ENCODE peak calls at places on chromosomes 11 and 22, in seven cellular contexts. One of them, this sample, is unnamed.

GRCh38 chr11:102577182-102577581 is 46.6 kb upstream of the MMP7 start:
- DNase-seq in IMR-90: peak
- DNase-seq in A549: no peak
- DNase-seq in H54: no peak
- DNase-seq in transverse colon: no peak
- DNase-seq in breast epithelium: no peak
- DNase-seq in uterus: no peak
- DNase-seq in this sample: no peak

GRCh38 chr11:64814712-64815187 is 4.4 kb upstream of the MEN1 start:
- DNase-seq in uterus: no peak
- DNase-seq in transverse colon: no peak
- DNase-seq in breast epithelium: no peak
- DNase-seq in A549: no peak
- DNase-seq in IMR-90: no peak
- DNase-seq in H54: no peak
- DNase-seq in this sample: peak

GRCh38 chr11:48093795-48094642 is 113.7 kb downstream of the PTPRJ start:
- DNase-seq in H54: no peak
- DNase-seq in transverse colon: no peak
- DNase-seq in breast epithelium: no peak
- DNase-seq in A549: no peak
- DNase-seq in IMR-90: peak
- DNase-seq in uterus: no peak
- DNase-seq in this sample: no peak

GRCh38 chr11:62108017-62108750 is 15.6 kb upstream of the INCENP start:
- DNase-seq in H54: no peak
- DNase-seq in IMR-90: peak
- DNase-seq in uterus: peak
- DNase-seq in breast epithelium: no peak
- DNase-seq in transverse colon: no peak
- DNase-seq in A549: peak
- DNase-seq in this sample: no peak

GRCh38 chr11:77253690-77254089 is 47.8 kb downstream of the GDPD4 start:
- DNase-seq in uterus: no peak
- DNase-seq in A549: no peak
- DNase-seq in H54: no peak
- DNase-seq in IMR-90: no peak
- DNase-seq in transverse colon: no peak
- DNase-seq in breast epithelium: no peak
- DNase-seq in this sample: no peak

GRCh38 chr11:35859311-35859710 is 84.6 kb upstream of the LDLRAD3 start:
- DNase-seq in breast epithelium: no peak
- DNase-seq in H54: no peak
- DNase-seq in uterus: no peak
- DNase-seq in A549: no peak
- DNase-seq in transverse colon: no peak
- DNase-seq in IMR-90: peak
- DNase-seq in this sample: no peak

GRCh38 chr11:111119751-111120150 is 125.8 kb upstream of the POU2AF2 start:
- DNase-seq in A549: no peak
- DNase-seq in H54: no peak
- DNase-seq in transverse colon: no peak
- DNase-seq in IMR-90: no peak
- DNase-seq in breast epithelium: no peak
- DNase-seq in uterus: no peak
- DNase-seq in this sample: no peak

GRCh38 chr11:93198221-93198650 is 445 bp upstream of the SLC36A4 start:
- DNase-seq in H54: no peak
- DNase-seq in uterus: no peak
- DNase-seq in transverse colon: no peak
- DNase-seq in A549: no peak
- DNase-seq in breast epithelium: no peak
- DNase-seq in IMR-90: peak
- DNase-seq in this sample: no peak

GRCh38 chr11:67561971-67562560 is 21.5 kb upstream of the GSTP1 start:
- DNase-seq in IMR-90: peak
- DNase-seq in breast epithelium: no peak
- DNase-seq in A549: no peak
- DNase-seq in transverse colon: no peak
- DNase-seq in uterus: no peak
- DNase-seq in H54: no peak
- DNase-seq in this sample: no peak

GRCh38 chr22:46902998-46903916 is 140.8 kb downstream of the TBC1D22A start:
- DNase-seq in H54: no peak
- DNase-seq in breast epithelium: no peak
- DNase-seq in A549: no peak
- DNase-seq in transverse colon: no peak
- DNase-seq in uterus: no peak
- DNase-seq in IMR-90: no peak
- DNase-seq in this sample: no peak
- TF ChIP-seq POLR2A in H54: no peak
- TF ChIP-seq POLR2A in breast epithelium: no peak
- TF ChIP-seq POLR2A in A549: no peak
- TF ChIP-seq POLR2A in transverse colon: no peak
- TF ChIP-seq POLR2A in uterus: no peak
- TF ChIP-seq POLR2A in IMR-90: no peak
- TF ChIP-seq POLR2A in this sample: no peak

DNA sequence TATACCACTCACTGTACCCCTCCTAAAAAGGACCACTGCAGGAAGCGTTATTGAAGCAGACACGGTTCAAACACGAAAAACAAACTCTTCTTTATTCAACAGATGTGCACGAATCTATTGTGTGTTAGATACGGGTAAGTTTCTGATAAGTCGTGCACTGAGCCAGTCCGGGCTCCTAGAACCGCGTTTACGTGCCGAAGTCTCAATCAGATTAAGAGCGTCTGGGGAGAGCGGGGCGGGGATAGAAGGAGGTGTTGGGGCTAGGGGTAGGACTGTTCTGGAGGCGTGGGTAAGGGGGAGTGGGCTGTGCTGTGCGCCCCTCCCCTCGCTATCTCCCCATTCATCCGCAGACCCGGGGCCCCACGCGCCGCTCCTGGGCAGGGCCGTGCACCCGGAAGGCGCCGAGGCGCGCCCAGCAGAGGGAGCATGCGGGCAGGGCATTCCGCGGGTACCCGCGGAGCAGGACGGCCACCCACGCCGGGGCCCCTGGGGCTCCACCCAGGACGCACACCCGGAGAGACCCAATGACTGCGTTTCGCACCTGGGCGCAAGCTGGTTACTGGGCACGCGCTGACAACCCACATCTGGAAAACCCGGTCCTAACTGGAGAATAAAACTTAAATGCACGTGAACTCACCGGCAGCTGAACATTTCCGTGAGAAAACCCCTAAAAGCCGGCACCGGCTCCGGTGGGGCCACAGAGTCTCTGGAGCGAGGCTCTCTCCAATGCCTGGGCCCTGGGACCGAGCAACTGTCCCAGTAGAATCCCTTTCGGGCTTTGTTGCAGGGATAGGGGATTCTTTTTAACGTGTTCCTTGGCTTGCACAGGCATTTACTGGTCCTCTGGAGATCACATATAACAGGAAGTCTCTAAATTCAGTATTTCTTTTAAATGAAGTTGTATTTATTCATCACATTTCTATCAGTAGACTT is 40.6 kb downstream of the WEE1 start:
- DNase-seq in IMR-90: peak
- DNase-seq in breast epithelium: peak
- DNase-seq in H54: peak
- DNase-seq in transverse colon: peak
- DNase-seq in A549: peak
- DNase-seq in uterus: peak
- DNase-seq in this sample: peak
- TF ChIP-seq POLR2A in IMR-90: no peak
- TF ChIP-seq POLR2A in breast epithelium: no peak
- TF ChIP-seq POLR2A in H54: peak
- TF ChIP-seq POLR2A in transverse colon: peak
- TF ChIP-seq POLR2A in A549: peak
- TF ChIP-seq POLR2A in uterus: peak
- TF ChIP-seq POLR2A in this sample: peak

DNA sequence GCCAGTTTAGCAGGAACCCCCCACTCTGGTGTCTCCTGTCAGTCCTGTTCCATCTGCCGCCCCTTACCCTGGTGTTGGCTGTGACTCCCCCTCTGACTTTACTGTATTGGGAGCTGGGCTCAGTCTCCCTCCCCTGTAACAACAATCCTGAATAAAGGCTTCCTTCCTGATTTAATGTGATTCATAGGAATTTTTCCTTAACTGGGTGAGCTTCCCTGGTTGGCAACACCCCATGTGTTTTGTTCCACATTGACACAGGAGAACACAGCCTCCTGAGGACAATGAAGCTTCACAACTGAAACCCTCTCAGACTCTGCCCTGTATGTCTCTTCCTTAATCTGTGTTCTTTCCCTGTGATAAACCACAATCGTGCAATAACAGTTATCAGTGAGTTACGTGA is 8.4 kb downstream of the APOL4 start:
- DNase-seq in IMR-90: no peak
- DNase-seq in A549: no peak
- DNase-seq in uterus: no peak
- DNase-seq in H54: no peak
- DNase-seq in transverse colon: no peak
- DNase-seq in breast epithelium: no peak
- DNase-seq in this sample: no peak
- TF ChIP-seq POLR2A in IMR-90: no peak
- TF ChIP-seq POLR2A in A549: no peak
- TF ChIP-seq POLR2A in uterus: no peak
- TF ChIP-seq POLR2A in H54: no peak
- TF ChIP-seq POLR2A in transverse colon: no peak
- TF ChIP-seq POLR2A in breast epithelium: no peak
- TF ChIP-seq POLR2A in this sample: no peak

DNA sequence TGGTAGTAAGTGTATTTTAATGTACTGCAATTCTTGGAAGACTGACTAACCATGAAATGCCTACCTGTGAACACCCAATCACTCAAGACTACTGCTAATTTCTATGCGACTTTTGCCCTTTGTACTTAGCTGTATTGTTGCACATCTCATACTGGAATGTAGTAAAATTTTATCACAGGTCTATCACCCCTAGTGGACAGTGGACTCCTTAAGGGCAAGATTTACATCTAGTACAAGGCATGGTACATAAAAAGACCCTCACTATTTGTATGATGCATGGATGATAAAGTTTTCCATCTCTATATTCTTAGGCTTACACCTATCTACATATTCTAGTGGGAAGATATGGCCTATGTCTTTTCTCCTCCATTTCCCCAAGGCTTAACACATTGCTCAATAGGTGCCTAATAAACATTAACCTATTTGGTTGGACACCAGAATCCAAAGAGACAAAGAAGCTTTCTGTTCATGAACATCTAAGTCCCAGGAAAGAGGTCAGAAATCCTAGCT is 26.1 kb downstream of the SERGEF start:
- DNase-seq in transverse colon: no peak
- DNase-seq in IMR-90: no peak
- DNase-seq in A549: no peak
- DNase-seq in breast epithelium: no peak
- DNase-seq in uterus: no peak
- DNase-seq in H54: no peak
- DNase-seq in this sample: no peak
- TF ChIP-seq POLR2A in transverse colon: no peak
- TF ChIP-seq POLR2A in IMR-90: no peak
- TF ChIP-seq POLR2A in A549: no peak
- TF ChIP-seq POLR2A in breast epithelium: no peak
- TF ChIP-seq POLR2A in uterus: no peak
- TF ChIP-seq POLR2A in H54: no peak
- TF ChIP-seq POLR2A in this sample: no peak

GRCh38 chr11:56214537-56214936 is 19.5 kb downstream of the OR5T2 start:
- DNase-seq in transverse colon: no peak
- DNase-seq in breast epithelium: no peak
- DNase-seq in H54: no peak
- DNase-seq in uterus: no peak
- DNase-seq in A549: no peak
- DNase-seq in IMR-90: no peak
- DNase-seq in this sample: no peak
- TF ChIP-seq POLR2A in transverse colon: no peak
- TF ChIP-seq POLR2A in breast epithelium: no peak
- TF ChIP-seq POLR2A in H54: no peak
- TF ChIP-seq POLR2A in uterus: no peak
- TF ChIP-seq POLR2A in A549: no peak
- TF ChIP-seq POLR2A in IMR-90: no peak
- TF ChIP-seq POLR2A in this sample: no peak

DNA sequence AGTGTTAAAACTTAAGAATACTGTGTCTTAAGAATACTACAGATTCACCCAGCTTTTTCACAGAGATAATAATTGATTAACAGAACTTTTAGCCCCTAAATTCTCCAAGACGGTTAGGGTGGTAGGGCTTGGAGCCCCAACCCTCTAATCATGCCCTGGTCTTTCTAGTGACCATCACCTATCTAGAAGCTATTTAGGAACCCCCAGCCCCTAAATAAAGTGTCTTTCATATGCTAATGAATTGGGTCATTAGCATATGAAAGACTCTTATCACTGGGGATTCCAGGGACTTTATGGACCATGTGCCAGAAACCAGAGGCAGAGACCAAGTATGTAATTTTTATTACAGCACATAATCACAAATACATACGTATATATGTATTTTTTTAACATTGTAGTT is 999.7 kb upstream of the RAG2 start:
- DNase-seq in A549: no peak
- DNase-seq in IMR-90: no peak
- DNase-seq in H54: no peak
- DNase-seq in transverse colon: no peak
- DNase-seq in uterus: no peak
- DNase-seq in breast epithelium: no peak
- DNase-seq in this sample: no peak
- TF ChIP-seq POLR2A in A549: no peak
- TF ChIP-seq POLR2A in IMR-90: no peak
- TF ChIP-seq POLR2A in H54: no peak
- TF ChIP-seq POLR2A in transverse colon: no peak
- TF ChIP-seq POLR2A in uterus: no peak
- TF ChIP-seq POLR2A in breast epithelium: no peak
- TF ChIP-seq POLR2A in this sample: no peak

This sample was measured in Peyer's patch.